ENCODE peak calls at places on chromosomes 3 and 15, in four cellular contexts. O, L, B and P are unnamed samples.

GRCh38 chr3:130395916-130396315 is 50.4 kb downstream of the COL6A5 start:
- DNase-seq in O (no peak), L (no peak), B (no peak), P (no peak)

GRCh38 chr15:36356978-36357582 is 222.3 kb upstream of the CDIN1 start:
- DNase-seq in O (no peak), L (no peak), B (no peak), P (no peak)

GRCh38 chr15:77816983-77817382 is 184.3 kb upstream of the LINGO1 start:
- DNase-seq in O (no peak), L (no peak), B (no peak), P (no peak)

GRCh38 chr15:95629503-95630168 is 700.9 kb upstream of the NR2F2 start:
- DNase-seq in O (no peak), L (no peak), B (no peak), P (no peak)

GRCh38 chr3:136733317-136733833 is 18.8 kb downstream of the STAG1 start:
- DNase-seq in O (no peak), L (no peak), B (no peak), P (no peak)

GRCh38 chr3:118181274-118181673 is 853.4 kb downstream of the IGSF11 start:
- DNase-seq in O (no peak), L (no peak), B (no peak), P (no peak)

GRCh38 chr3:25084016-25084415 is 344.0 kb upstream of the RARB start:
- DNase-seq in O (no peak), L (no peak), B (no peak), P (no peak)

GRCh38 chr15:26939398-26939797 is 31.6 kb upstream of the GABRG3 start:
- DNase-seq in O (no peak), L (no peak), B (no peak), P (no peak)

GRCh38 chr3:183987014-183987600 is 30.6 kb downstream of the ABCC5 start:
- DNase-seq in O (no peak), L (no peak), B (peak; percentile 19), P (no peak)

GRCh38 chr3:79672075-79672474 is 95.7 kb downstream of the ROBO1 start:
- DNase-seq in O (no peak), L (no peak), B (no peak), P (no peak)

GRCh38 chr15:52466134-52466701 is 62.5 kb downstream of the MYO5A start:
- DNase-seq in O (no peak), L (peak; percentile 17), B (peak; percentile 90), P (no peak)

GRCh38 chr3:114466816-114467215 is 173.0 kb downstream of the TIGIT start:
- DNase-seq in O (no peak), L (no peak), B (no peak), P (no peak)

GRCh38 chr3:134251731-134252391 is 1.2 kb upstream of the RYK start:
- DNase-seq in O (no peak), L (no peak), B (no peak), P (no peak)

GRCh38 chr3:139716908-139717485 is 39.2 kb upstream of the NMNAT3 start:
- DNase-seq in O (no peak), L (no peak), B (no peak), P (no peak)

GRCh38 chr3:49007771-49008528 is 759 bp downstream of the WDR6 start:
- DNase-seq in O (peak; percentile 58), L (peak; percentile 82), B (peak; percentile 94), P (peak; percentile 87)

GRCh38 chr15:68214838-68215234 is 9.7 kb upstream of the CALML4 start:
- DNase-seq in O (no peak), L (no peak), B (no peak), P (no peak)

GRCh38 chr3:53842436-53843194 is 3.6 kb downstream of the CHDH start:
- DNase-seq in O (peak; percentile 46), L (no peak), B (no peak), P (no peak)

GRCh38 chr15:73240864-73241499 is 127.8 kb downstream of the HCN4 start:
- DNase-seq in O (peak; percentile 60), L (peak; percentile 67), B (peak; percentile 71), P (peak; percentile 6)

GRCh38 chr15:70343961-70344360 is 246.2 kb upstream of the TLE3 start:
- DNase-seq in O (no peak), L (no peak), B (no peak), P (no peak)

GRCh38 chr3:133949438-133949837 is 53.8 kb upstream of the RAB6B start:
- DNase-seq in O (no peak), L (no peak), B (no peak), P (no peak)